ENCODE peak calls at places on chromosomes 13 and 19, in six cellular contexts. W is stimulated activated CD4-positive, alpha-beta T cell treated with anti-CD3 and anti-CD28 coated beads, Interleukin-4, amount 100 ng/mL, for 48 hours; X is AG20443; M is T-helper 1 cell; R is cardiac muscle cell; S is GOT3. I is an unnamed sample.

GRCh38 chr13:80712026-80712425 is 371.1 kb upstream of the SPRY2 start:
- DNase-seq in S (no peak), X (no peak), W (no peak), M (no peak), R (no peak), I (no peak)

GRCh38 chr19:48210005-48210404 is 39.5 kb downstream of the ZSWIM9 start:
- DNase-seq in R (no peak), M (no peak), W (no peak), S (no peak), X (no peak), I (no peak)

GRCh38 chr19:17686592-17687042 is 1.5 kb downstream of the UNC13A start:
- DNase-seq in M (no peak), S (no peak), W (no peak), X (peak), R (peak), I (no peak)

GRCh38 chr13:40275636-40276035 is 390.8 kb downstream of the FOXO1 start:
- DNase-seq in W (no peak), R (no peak), S (no peak), X (peak), M (no peak), I (peak)

GRCh38 chr13:113552786-113553540 is 31.6 kb upstream of the TFDP1 start:
- DNase-seq in W (no peak), X (no peak), M (no peak), S (no peak), R (no peak), I (no peak)

GRCh38 chr19:43699506-43700367 is 16.1 kb upstream of the IRGC start:
- DNase-seq in M (no peak), X (peak), W (no peak), S (no peak), R (peak), I (no peak)

GRCh38 chr13:94417294-94417693 is 62.2 kb downstream of the DCT start:
- DNase-seq in S (no peak), X (no peak), R (no peak), W (no peak), M (no peak), I (no peak)

GRCh38 chr19:54626757-54627156 is 3.5 kb upstream of the LILRB1 start:
- DNase-seq in X (no peak), W (no peak), S (no peak), R (no peak), M (no peak), I (no peak)

GRCh38 chr19:42176990-42177685 is 40.3 kb downstream of the DEDD2 start:
- DNase-seq in X (peak), W (peak), R (peak), S (peak), M (peak), I (peak)

GRCh38 chr19:7505682-7506384 is 10.1 kb upstream of the ZNF358 start:
- DNase-seq in S (no peak), M (no peak), W (no peak), X (peak), R (peak), I (no peak)

GRCh38 chr13:79723462-79724116 is 242.6 kb downstream of the NDFIP2 start:
- DNase-seq in R (peak), W (no peak), S (no peak), M (no peak), X (no peak), I (no peak)

GRCh38 chr13:74174810-74175209 is 40.6 kb upstream of the KLF12 start:
- DNase-seq in X (no peak), R (no peak), S (no peak), W (no peak), M (no peak), I (no peak)

GRCh38 chr19:2629491-2630351 is 72.8 kb downstream of the GNG7 start:
- DNase-seq in R (no peak), W (no peak), S (no peak), X (no peak), M (no peak), I (no peak)

GRCh38 chr19:47122359-47123335 is 8.0 kb upstream of the SAE1 start:
- DNase-seq in R (peak), S (no peak), X (peak), M (no peak), W (no peak), I (peak)

GRCh38 chr13:114142640-114143490 is 10.4 kb upstream of the RASA3 start:
- DNase-seq in S (no peak), M (peak), X (no peak), R (no peak), W (no peak), I (no peak)

GRCh38 chr19:1244693-1245451 is 3.3 kb downstream of the ATP5F1D start:
- DNase-seq in S (no peak), M (no peak), W (no peak), R (no peak), X (peak), I (no peak)

GRCh38 chr19:40322951-40323615 is 25.1 kb downstream of the C19orf47 start:
- DNase-seq in X (no peak), S (no peak), M (no peak), W (no peak), R (no peak), I (no peak)

GRCh38 chr13:65264066-65264465 is 1966.1 kb downstream of the PCDH9 start:
- DNase-seq in M (no peak), S (no peak), R (no peak), X (no peak), W (no peak), I (no peak)

GRCh38 chr13:79749985-79750551 is 269.1 kb downstream of the NDFIP2 start:
- DNase-seq in R (peak), X (peak), S (no peak), M (no peak), W (no peak), I (peak)

GRCh38 chr19:34269968-34270621 is 15.7 kb downstream of the GARRE1 start:
- DNase-seq in M (peak), R (no peak), X (peak), S (no peak), W (peak), I (peak)

GRCh38 chr13:110018009-110018408 is 231.6 kb upstream of the IRS2 start:
- DNase-seq in R (no peak), S (no peak), W (no peak), X (no peak), M (no peak), I (peak)

GRCh38 chr19:5048727-5049553 is 80.0 kb downstream of the KDM4B start:
- DNase-seq in M (no peak), X (peak), S (no peak), R (no peak), W (no peak), I (peak)

GRCh38 chr19:18741124-18741493 is 50.0 kb downstream of the COMP start:
- DNase-seq in S (no peak), R (no peak), X (no peak), W (no peak), M (no peak), I (no peak)

GRCh38 chr19:7605490-7606222 is 10.0 kb downstream of the CAMSAP3 start:
- DNase-seq in S (no peak), M (no peak), R (no peak), W (peak), X (no peak), I (no peak)

GRCh38 chr19:44748426-44749254 is at the start of gene BCL3:
- DNase-seq in W (peak), S (peak), X (peak), R (peak), M (peak), I (peak)